ENCODE peak calls at places on chromosome 12, in four cellular contexts. One of them, this sample, is unnamed.

GRCh38 chr12:103712191-103712590 is 125.1 kb downstream of the STAB2 start:
- DNase-seq in SJSA1: no peak
- DNase-seq in stomach: no peak
- DNase-seq in heart left ventricle: no peak
- DNase-seq in this sample: no peak

GRCh38 chr12:123364532-123365140 is at the start of gene SBNO1:
- DNase-seq in SJSA1: peak
- DNase-seq in stomach: peak
- DNase-seq in heart left ventricle: peak
- DNase-seq in this sample: peak

GRCh38 chr12:131831021-131831571 is 2.9 kb downstream of the MMP17 start:
- DNase-seq in SJSA1: peak
- DNase-seq in stomach: no peak
- DNase-seq in heart left ventricle: no peak
- DNase-seq in this sample: no peak

GRCh38 chr12:87200289-87200979 is 828.8 kb downstream of the C12orf50 start:
- DNase-seq in SJSA1: no peak
- DNase-seq in stomach: no peak
- DNase-seq in heart left ventricle: no peak
- DNase-seq in this sample: no peak

GRCh38 chr12:15688838-15689237 is 100.3 kb downstream of the EPS8 start:
- DNase-seq in SJSA1: no peak
- DNase-seq in stomach: no peak
- DNase-seq in heart left ventricle: no peak
- DNase-seq in this sample: no peak

GRCh38 chr12:48572326-48572725 is 2.5 kb upstream of the LALBA start:
- DNase-seq in SJSA1: no peak
- DNase-seq in stomach: no peak
- DNase-seq in heart left ventricle: no peak
- DNase-seq in this sample: no peak

GRCh38 chr12:24728366-24728765 is 220.5 kb downstream of the BCAT1 start:
- DNase-seq in SJSA1: no peak
- DNase-seq in stomach: no peak
- DNase-seq in heart left ventricle: no peak
- DNase-seq in this sample: no peak

GRCh38 chr12:130641571-130642184 is 74.4 kb downstream of the RIMBP2 start:
- DNase-seq in SJSA1: no peak
- DNase-seq in stomach: no peak
- DNase-seq in heart left ventricle: no peak
- DNase-seq in this sample: no peak

GRCh38 chr12:113862570-113863454 is 103.3 kb downstream of the RBM19 start:
- DNase-seq in SJSA1: peak
- DNase-seq in stomach: no peak
- DNase-seq in heart left ventricle: no peak
- DNase-seq in this sample: no peak

GRCh38 chr12:21989819-21990412 is 48.7 kb upstream of the ABCC9 start:
- DNase-seq in SJSA1: no peak
- DNase-seq in stomach: no peak
- DNase-seq in heart left ventricle: no peak
- DNase-seq in this sample: no peak

GRCh38 chr12:93507151-93507550 is 39.8 kb downstream of the MRPL42 start:
- DNase-seq in SJSA1: no peak
- DNase-seq in stomach: no peak
- DNase-seq in heart left ventricle: no peak
- DNase-seq in this sample: no peak

GRCh38 chr12:121124402-121125109 is 8.1 kb upstream of the P2RX7 start:
- DNase-seq in SJSA1: peak
- DNase-seq in stomach: no peak
- DNase-seq in heart left ventricle: peak
- DNase-seq in this sample: peak

GRCh38 chr12:101038289-101038871 is 171.7 kb downstream of the SLC5A8 start:
- DNase-seq in SJSA1: no peak
- DNase-seq in stomach: no peak
- DNase-seq in heart left ventricle: no peak
- DNase-seq in this sample: no peak

GRCh38 chr12:8822298-8822697 is at the start of gene A2ML1:
- DNase-seq in SJSA1: no peak
- DNase-seq in stomach: no peak
- DNase-seq in heart left ventricle: no peak
- DNase-seq in this sample: no peak

GRCh38 chr12:97385121-97385520 is 77.5 kb upstream of the RMST start:
- DNase-seq in SJSA1: no peak
- DNase-seq in stomach: no peak
- DNase-seq in heart left ventricle: no peak
- DNase-seq in this sample: no peak

GRCh38 chr12:115030017-115030416 is 346.0 kb upstream of the TBX3 start:
- DNase-seq in SJSA1: no peak
- DNase-seq in stomach: no peak
- DNase-seq in heart left ventricle: no peak
- DNase-seq in this sample: no peak

GRCh38 chr12:2336409-2336829 is 283.6 kb downstream of the CACNA1C start:
- DNase-seq in SJSA1: peak
- DNase-seq in stomach: no peak
- DNase-seq in heart left ventricle: peak
- DNase-seq in this sample: no peak

GRCh38 chr12:51898937-51899336 is 8.4 kb upstream of the ACVRL1 start:
- DNase-seq in SJSA1: no peak
- DNase-seq in stomach: no peak
- DNase-seq in heart left ventricle: no peak
- DNase-seq in this sample: no peak

GRCh38 chr12:21819236-21819635 is 44.7 kb upstream of the KCNJ8 start:
- DNase-seq in SJSA1: no peak
- DNase-seq in stomach: no peak
- DNase-seq in heart left ventricle: no peak
- DNase-seq in this sample: no peak

GRCh38 chr12:47816646-47817271 is 2.9 kb downstream of the HDAC7 start:
- DNase-seq in SJSA1: no peak
- DNase-seq in stomach: no peak
- DNase-seq in heart left ventricle: no peak
- DNase-seq in this sample: no peak

GRCh38 chr12:13179159-13180074 is 17.1 kb upstream of the EMP1 start:
- DNase-seq in SJSA1: peak
- DNase-seq in stomach: peak
- DNase-seq in heart left ventricle: peak
- DNase-seq in this sample: peak

GRCh38 chr12:89208661-89209096 is 143.6 kb downstream of the DUSP6 start:
- DNase-seq in SJSA1: no peak
- DNase-seq in stomach: no peak
- DNase-seq in heart left ventricle: no peak
- DNase-seq in this sample: no peak

GRCh38 chr12:86719381-86719780 is 463.2 kb upstream of the MGAT4C start:
- DNase-seq in SJSA1: no peak
- DNase-seq in stomach: no peak
- DNase-seq in heart left ventricle: no peak
- DNase-seq in this sample: no peak

GRCh38 chr12:68018315-68018714 is 29.1 kb downstream of the IFNG-AS1 start:
- DNase-seq in SJSA1: no peak
- DNase-seq in stomach: no peak
- DNase-seq in heart left ventricle: no peak
- DNase-seq in this sample: no peak

GRCh38 chr12:2098852-2099251 is 46.1 kb downstream of the CACNA1C start:
- DNase-seq in SJSA1: no peak
- DNase-seq in stomach: no peak
- DNase-seq in heart left ventricle: peak
- DNase-seq in this sample: no peak

GRCh38 chr12:57851552-57852186 is 5.1 kb upstream of the CTDSP2 start:
- DNase-seq in SJSA1: no peak
- DNase-seq in stomach: no peak
- DNase-seq in heart left ventricle: no peak
- DNase-seq in this sample: no peak
- H3K4me3 ChIP-seq in SJSA1: no peak
- H3K4me3 ChIP-seq in stomach: peak
- H3K4me3 ChIP-seq in heart left ventricle: no peak
- H3K4me3 ChIP-seq in this sample: no peak

DNA sequence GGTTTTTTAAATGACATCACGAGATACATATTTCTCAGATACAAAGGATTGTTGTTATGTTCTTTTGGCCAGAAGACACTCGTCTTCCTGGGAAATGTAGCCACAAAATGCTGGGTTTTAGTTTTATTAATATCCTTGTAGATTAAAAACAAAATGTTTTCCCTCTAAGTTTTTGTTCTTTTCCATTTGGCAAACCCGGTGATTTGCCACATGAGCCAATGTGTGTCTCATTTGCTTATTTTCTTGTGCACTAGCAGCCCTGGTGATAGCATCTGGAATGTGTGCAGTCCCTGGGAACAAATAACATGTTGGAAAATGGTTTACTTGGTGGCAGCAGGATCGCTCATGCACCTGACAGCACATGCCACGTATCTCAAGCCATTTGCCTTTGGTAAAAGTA is 61.0 kb downstream of the HMGA2 start:
- DNase-seq in SJSA1: no peak
- DNase-seq in stomach: no peak
- DNase-seq in heart left ventricle: no peak
- DNase-seq in this sample: no peak
- H3K27ac ChIP-seq in SJSA1: no peak
- H3K27ac ChIP-seq in stomach: no peak
- H3K27ac ChIP-seq in heart left ventricle: no peak
- H3K27ac ChIP-seq in this sample: peak

DNA sequence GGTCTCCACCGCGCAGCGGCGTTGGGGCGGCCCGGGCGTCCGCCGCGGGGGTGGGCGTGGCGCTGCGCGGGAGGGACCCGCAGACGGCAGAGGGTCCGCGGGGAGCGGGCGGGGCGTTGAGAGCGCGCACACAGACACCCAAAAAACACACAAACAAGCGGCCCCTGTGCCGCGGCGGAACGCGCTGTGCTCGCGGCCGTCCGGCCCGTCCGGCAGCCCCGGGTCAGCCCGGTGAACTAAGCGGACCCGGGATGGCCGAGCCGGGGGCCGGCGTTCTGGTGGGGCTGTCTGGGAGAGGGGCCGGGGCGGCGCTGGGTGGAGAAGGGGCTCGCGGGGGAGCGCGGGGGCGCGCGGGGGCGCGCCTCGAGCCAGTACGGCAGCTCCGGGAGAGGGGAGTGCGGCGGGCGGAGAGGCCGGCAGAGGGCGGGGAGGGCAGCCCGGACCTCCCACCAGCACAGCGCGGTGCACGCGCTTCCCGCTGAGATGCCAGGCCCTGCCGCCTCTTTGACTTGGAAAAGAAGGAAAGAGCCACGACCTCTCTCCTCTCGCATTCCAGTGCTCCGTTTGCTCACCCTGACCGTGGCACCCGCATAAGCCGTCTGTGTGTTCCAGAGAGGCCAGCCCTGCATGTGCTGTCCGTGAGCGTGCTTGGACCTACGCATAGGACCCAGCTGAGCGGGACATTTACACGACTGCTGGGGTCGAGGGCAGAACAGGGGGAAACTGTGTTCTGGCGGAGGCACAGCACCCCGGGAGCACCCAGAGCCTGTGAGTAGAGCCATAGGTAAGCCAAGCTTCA is 10.3 kb downstream of the SLC6A12 start:
- DNase-seq in SJSA1: no peak
- DNase-seq in stomach: no peak
- DNase-seq in heart left ventricle: peak
- DNase-seq in this sample: peak
- H3K4me3 ChIP-seq in SJSA1: peak
- H3K4me3 ChIP-seq in stomach: peak
- H3K4me3 ChIP-seq in heart left ventricle: peak
- H3K4me3 ChIP-seq in this sample: peak

GRCh38 chr12:49637401-49637800 is 14.0 kb downstream of the PRPF40B start:
- DNase-seq in SJSA1: no peak
- DNase-seq in stomach: no peak
- DNase-seq in heart left ventricle: no peak
- DNase-seq in this sample: no peak

GRCh38 chr12:49635656-49636055 is 12.3 kb downstream of the PRPF40B start:
- DNase-seq in SJSA1: no peak
- DNase-seq in stomach: no peak
- DNase-seq in heart left ventricle: no peak
- DNase-seq in this sample: no peak

GRCh38 chr12:49636574-49636973 is 13.2 kb downstream of the PRPF40B start:
- DNase-seq in SJSA1: no peak
- DNase-seq in stomach: no peak
- DNase-seq in heart left ventricle: no peak
- DNase-seq in this sample: no peak

GRCh38 chr12:49635036-49635435 is 11.7 kb downstream of the PRPF40B start:
- DNase-seq in SJSA1: no peak
- DNase-seq in stomach: no peak
- DNase-seq in heart left ventricle: no peak
- DNase-seq in this sample: no peak

GRCh38 chr12:49636979-49637378 is 13.6 kb downstream of the PRPF40B start:
- DNase-seq in SJSA1: peak
- DNase-seq in stomach: peak
- DNase-seq in heart left ventricle: peak
- DNase-seq in this sample: peak
- H3K27ac ChIP-seq in SJSA1: no peak
- H3K27ac ChIP-seq in stomach: no peak
- H3K27ac ChIP-seq in heart left ventricle: peak
- H3K27ac ChIP-seq in this sample: no peak